ENCODE peak calls at places on chromosomes 7 and 10, in eight cellular contexts. V, O, T, N, W, H, A and Z are unnamed samples.

GRCh38 chr7:33590902-33591301 is 314.4 kb upstream of the BMPER start:
- DNase-seq in A (no peak), V (peak; percentile 86), H (no peak), W (no peak), N (no peak), O (no peak), T (no peak), Z (no peak)

GRCh38 chr7:4103352-4104091 is 578.6 kb upstream of the FOXK1 start:
- DNase-seq in N (no peak), V (no peak), H (no peak), W (no peak), T (no peak), O (no peak), A (peak; percentile 9), Z (no peak)

GRCh38 chr10:97939446-97939990 is 89.9 kb downstream of the GOLGA7B start:
- DNase-seq in H (no peak), O (no peak), N (no peak), A (no peak), V (no peak), T (no peak), W (no peak), Z (no peak)

GRCh38 chr7:22117222-22117621 is 171.5 kb upstream of the CDCA7L start:
- DNase-seq in H (no peak), W (no peak), O (no peak), T (no peak), N (no peak), V (no peak), A (no peak), Z (no peak)

GRCh38 chr7:155831807-155832524 is 19.7 kb upstream of the SHH start:
- DNase-seq in H (no peak), N (no peak), W (no peak), V (no peak), T (no peak), A (no peak), O (no peak), Z (no peak)

GRCh38 chr7:27955011-27955410 is 215.0 kb downstream of the TAX1BP1 start:
- DNase-seq in O (no peak), W (no peak), A (no peak), N (no peak), H (no peak), V (no peak), T (no peak), Z (no peak)

GRCh38 chr7:128236924-128237586 is 4.0 kb upstream of the LEP start:
- DNase-seq in V (peak; percentile 81), N (no peak), O (no peak), W (no peak), T (no peak), A (peak; percentile 39), H (no peak), Z (no peak)

GRCh38 chr10:132132391-132132841 is 54.3 kb upstream of the DPYSL4 start:
- DNase-seq in A (no peak), V (no peak), W (no peak), T (peak; percentile 24), N (no peak), O (no peak), H (no peak), Z (peak; percentile 56)

GRCh38 chr10:81784111-81784597 is 90.8 kb upstream of the NRG3 start:
- DNase-seq in V (no peak), A (no peak), O (no peak), W (no peak), H (no peak), T (no peak), N (no peak), Z (no peak)

GRCh38 chr10:103648951-103649532 is 155.5 kb downstream of the NEURL1 start:
- DNase-seq in A (no peak), O (no peak), H (no peak), T (no peak), N (no peak), V (no peak), W (no peak), Z (no peak)

GRCh38 chr7:127901895-127902703 is 129.1 kb downstream of the LRRC4 start:
- DNase-seq in O (no peak), V (no peak), H (no peak), W (no peak), T (no peak), A (no peak), N (no peak), Z (no peak)

GRCh38 chr10:110358869-110359629 is 54.3 kb upstream of the SMNDC1 start:
- DNase-seq in V (no peak), O (no peak), A (no peak), H (no peak), W (no peak), T (no peak), N (no peak), Z (no peak)

GRCh38 chr7:127865466-127865865 is 165.8 kb downstream of the LRRC4 start:
- DNase-seq in H (no peak), V (peak; percentile 42), T (no peak), A (no peak), N (no peak), O (no peak), W (no peak), Z (no peak)

GRCh38 chr10:110617455-110618162 is 26.5 kb upstream of the RBM20 start:
- DNase-seq in N (no peak), A (peak; percentile 91), O (no peak), W (no peak), T (no peak), V (no peak), H (no peak), Z (no peak)

GRCh38 chr7:497946-498655 is 21.5 kb downstream of the PDGFA start:
- DNase-seq in N (no peak), A (no peak), W (no peak), V (no peak), O (no peak), H (no peak), T (no peak), Z (no peak)

GRCh38 chr10:103885617-103886016 is 30.2 kb upstream of the SH3PXD2A start:
- DNase-seq in T (no peak), O (no peak), V (no peak), N (no peak), A (no peak), W (no peak), H (no peak), Z (no peak)

GRCh38 chr7:136259074-136259473 is 281.9 kb upstream of the MTPN start:
- DNase-seq in W (no peak), O (no peak), T (no peak), V (no peak), H (no peak), N (no peak), A (no peak), Z (no peak)

GRCh38 chr10:99984635-99985034 is 25.1 kb downstream of the DNMBP start:
- DNase-seq in H (no peak), A (no peak), W (no peak), N (no peak), V (no peak), T (no peak), O (no peak), Z (no peak)

GRCh38 chr7:150966002-150966401 is 12.1 kb downstream of the KCNH2 start:
- DNase-seq in A (peak; percentile 65), H (no peak), V (no peak), W (no peak), O (no peak), T (no peak), N (no peak), Z (no peak)

GRCh38 chr7:93196331-93196730 is 29.9 kb downstream of the HEPACAM2 start:
- DNase-seq in T (no peak), V (no peak), A (no peak), W (no peak), O (no peak), H (no peak), N (no peak), Z (no peak)

GRCh38 chr7:136061433-136061832 is 84.3 kb upstream of the MTPN start:
- DNase-seq in N (no peak), H (no peak), O (no peak), T (no peak), W (no peak), A (peak; percentile 71), V (no peak), Z (no peak)

GRCh38 chr10:84632866-84633265 is 304.5 kb downstream of the CCSER2 start:
- DNase-seq in T (no peak), O (no peak), V (no peak), N (no peak), H (no peak), A (no peak), W (no peak), Z (no peak)

GRCh38 chr10:34814228-34815173 is 595 bp downstream of the PARD3 start:
- DNase-seq in V (no peak), O (no peak), H (no peak), A (peak; percentile 45), W (peak; percentile 75), T (no peak), N (peak; percentile 67), Z (no peak)

GRCh38 chr7:24456526-24457214 is 116.6 kb upstream of the PALS2 start:
- DNase-seq in A (peak; percentile 87), O (no peak), V (no peak), T (no peak), W (no peak), H (no peak), N (no peak), Z (no peak)

GRCh38 chr7:134925766-134926165 is 60.5 kb upstream of the AGBL3 start:
- DNase-seq in A (no peak), T (no peak), N (no peak), H (no peak), V (no peak), W (no peak), O (no peak), Z (no peak)

GRCh38 chr7:70114854-70115253 is 516.6 kb downstream of the AUTS2 start:
- DNase-seq in T (no peak), V (no peak), O (no peak), W (no peak), H (no peak), N (no peak), A (no peak), Z (no peak)

GRCh38 chr7:43467406-43467805 is 115.5 kb upstream of the STK17A start:
- DNase-seq in V (no peak), T (no peak), H (no peak), N (no peak), A (no peak), W (no peak), O (no peak), Z (no peak)

GRCh38 chr7:106176414-106177294 is 64.5 kb upstream of the SYPL1 start:
- DNase-seq in H (peak; percentile 18), A (peak; percentile 88), V (no peak), N (peak; percentile 77), W (peak; percentile 90), O (peak; percentile 75), T (peak; percentile 57), Z (peak; percentile 77)

GRCh38 chr10:11454160-11454559 is 157.3 kb downstream of the USP6NL start:
- DNase-seq in T (no peak), A (no peak), H (no peak), O (no peak), W (no peak), N (no peak), V (no peak), Z (no peak)